ENCODE peak calls at places on chromosomes 12 and 14, in five cellular contexts. V is WTC11, E is nephron progenitor cell, W is astrocyte of the cerebellum, K is fibroblast of villous mesenchyme. D is an unnamed sample.

GRCh38 chr12:76272292-76272691 is 75.9 kb downstream of the BBS10 start:
- DNase-seq in V (no peak), E (no peak), W (no peak), K (no peak), D (no peak)

GRCh38 chr12:94754653-94755052 is 104.3 kb upstream of the TMCC3 start:
- DNase-seq in V (no peak), E (no peak), W (no peak), K (no peak), D (no peak)

GRCh38 chr12:81255456-81255855 is 177.6 kb downstream of the ACSS3 start:
- DNase-seq in V (no peak), E (no peak), W (no peak), K (no peak), D (no peak)

GRCh38 chr14:51020024-51020710 is 74.7 kb downstream of the TRIM9 start:
- DNase-seq in V (no peak), E (peak), W (no peak), K (no peak), D (no peak)

GRCh38 chr12:2273288-2273687 is 220.5 kb downstream of the CACNA1C start:
- DNase-seq in V (no peak), E (no peak), W (peak), K (peak), D (no peak)

GRCh38 chr12:112638420-112638819 is 153.1 kb upstream of the RPH3A start:
- DNase-seq in V (no peak), E (no peak), W (no peak), K (no peak), D (no peak)

GRCh38 chr12:49131973-49132461 is 822 bp upstream of the TUBA1B start:
- DNase-seq in V (no peak), E (no peak), W (no peak), K (peak), D (no peak)

GRCh38 chr14:41549821-41550597 is 56.7 kb upstream of the LRFN5 start:
- DNase-seq in V (no peak), E (no peak), W (peak), K (peak), D (no peak)

GRCh38 chr12:34625116-34625515 is 602.8 kb downstream of the ALG10 start:
- DNase-seq in V (no peak), E (no peak), W (no peak), K (no peak), D (no peak)

GRCh38 chr12:78885466-78885865 is 20.9 kb downstream of the SYT1 start:
- DNase-seq in V (peak), E (no peak), W (no peak), K (no peak), D (no peak)

GRCh38 chr12:127381043-127381668 is 885.8 kb upstream of the TMEM132C start:
- DNase-seq in V (peak), E (peak), W (no peak), K (peak), D (peak)

GRCh38 chr12:40331886-40332285 is 107.1 kb downstream of the LRRK2 start:
- DNase-seq in V (no peak), E (no peak), W (no peak), K (peak), D (no peak)

GRCh38 chr14:96090441-96091148 is 51.4 kb downstream of the C14orf132 start:
- DNase-seq in V (no peak), E (peak), W (peak), K (peak), D (no peak)

GRCh38 chr12:21906919-21907642 is 34.1 kb downstream of the ABCC9 start:
- DNase-seq in V (no peak), E (no peak), W (no peak), K (peak), D (no peak)

GRCh38 chr14:74618078-74618952 is 6.3 kb upstream of the LTBP2 start:
- DNase-seq in V (no peak), E (no peak), W (no peak), K (peak), D (no peak)

GRCh38 chr12:76545486-76545885 is 14.1 kb downstream of the OSBPL8 start:
- DNase-seq in V (no peak), E (no peak), W (no peak), K (no peak), D (no peak)

GRCh38 chr12:128204725-128205124 is 62.2 kb upstream of the TMEM132C start:
- DNase-seq in V (no peak), E (no peak), W (no peak), K (no peak), D (no peak)

GRCh38 chr12:66603458-66603857 is 75.4 kb downstream of the GRIP1 start:
- DNase-seq in V (no peak), E (no peak), W (no peak), K (no peak), D (no peak)

GRCh38 chr12:123808167-123808566 is 46.1 kb downstream of the DNAH10 start:
- DNase-seq in V (peak), E (peak), W (no peak), K (peak), D (peak)
- TF ChIP-seq CTCF in V (no peak), E (no peak), W (peak), K (peak), D (no peak)

DNA sequence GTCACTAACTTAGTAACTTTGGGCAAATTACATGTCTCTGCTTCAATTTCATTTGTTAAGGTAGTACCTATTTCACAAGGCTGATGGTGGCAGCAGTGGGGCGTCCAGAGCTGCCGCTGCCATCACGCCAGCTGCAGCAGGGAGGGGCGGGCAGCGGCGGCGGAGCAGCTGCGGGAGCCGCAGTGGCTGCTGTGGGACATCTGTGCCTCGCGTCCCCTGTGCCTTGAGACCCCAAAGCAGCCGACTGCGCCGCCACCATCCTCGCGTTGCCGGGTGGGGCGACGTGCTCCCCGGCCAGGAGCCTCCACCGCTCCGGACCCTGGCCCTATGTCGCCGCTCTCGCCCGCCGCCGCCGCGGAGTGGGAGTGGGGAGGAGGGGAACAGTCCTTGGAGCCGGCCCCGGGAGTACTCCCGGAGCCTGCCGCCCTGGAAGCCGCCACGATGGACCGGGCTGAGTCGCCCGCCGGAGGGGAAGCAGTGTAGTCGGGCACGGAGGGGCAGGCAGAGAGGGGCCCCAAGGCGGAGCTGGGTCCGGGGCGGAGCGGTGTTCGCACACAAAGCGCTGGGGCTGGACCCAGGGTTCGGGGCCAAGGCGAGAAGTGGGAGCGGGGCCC is 51.4 kb downstream of the A2M start:
- DNase-seq in V (peak), E (peak), W (no peak), K (peak), D (peak)
- TF ChIP-seq CTCF in V (no peak), E (no peak), W (peak), K (peak), D (no peak)

GRCh38 chr12:117985182-117985581 is 16.4 kb upstream of the KSR2 start:
- DNase-seq in V (no peak), E (no peak), W (no peak), K (no peak), D (no peak)
- TF ChIP-seq CTCF in V (no peak), E (no peak), W (no peak), K (no peak), D (no peak)

GRCh38 chr12:6827982-6828670 is at the start of gene P3H3:
- DNase-seq in V (peak), E (peak), W (no peak), K (peak), D (peak)

GRCh38 chr12:6830286-6830892 is 2.2 kb downstream of the P3H3 start:
- DNase-seq in V (no peak), E (no peak), W (no peak), K (no peak), D (no peak)

GRCh38 chr12:6831021-6831420 is 2.8 kb downstream of the P3H3 start:
- DNase-seq in V (no peak), E (no peak), W (no peak), K (no peak), D (no peak)

GRCh38 chr12:6828671-6829531 is 694 bp downstream of the P3H3 start:
- DNase-seq in V (peak), E (peak), W (no peak), K (peak), D (peak)

DNA sequence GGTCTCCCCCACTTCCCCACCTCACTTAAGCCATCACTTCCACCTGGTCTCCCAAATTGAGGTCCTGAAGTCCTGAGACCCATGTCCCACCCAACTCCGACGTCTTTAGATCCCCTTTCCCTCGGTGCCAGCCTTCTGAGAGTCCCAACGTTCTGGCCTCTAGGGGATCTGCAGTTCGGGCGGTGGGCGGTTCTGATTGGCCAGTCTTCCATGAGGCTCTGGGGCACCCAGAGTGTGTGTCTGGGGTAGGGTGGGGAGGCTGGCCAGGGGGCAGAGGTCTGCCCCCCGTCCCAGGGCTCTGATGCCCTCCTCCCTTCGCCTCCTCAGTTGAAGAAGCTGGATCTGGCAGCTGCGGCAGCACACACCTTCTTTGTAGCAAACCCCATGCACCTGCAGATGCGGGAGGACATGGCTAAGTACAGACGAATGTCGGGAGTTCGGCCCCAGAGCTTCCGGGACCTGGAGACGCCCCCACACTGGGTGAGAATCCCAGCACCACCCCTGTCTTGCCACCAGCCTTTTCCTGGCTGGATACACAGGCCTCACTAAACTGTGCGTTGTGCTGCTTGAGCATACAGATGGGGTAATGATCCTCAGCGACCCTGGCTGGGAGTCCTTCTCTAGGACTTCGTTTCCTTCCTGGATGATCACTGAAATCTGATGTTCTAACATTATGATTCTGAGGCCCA is 1.5 kb downstream of the P3H3 start:
- DNase-seq in V (peak), E (no peak), W (no peak), K (peak), D (no peak)
- TF ChIP-seq CTCF in V (no peak), E (no peak), W (peak), K (peak), D (no peak)

GRCh38 chr14:53494587-53494986 is 341.5 kb upstream of the DDHD1 start:
- DNase-seq in V (no peak), E (no peak), W (no peak), K (no peak), D (no peak)

GRCh38 chr14:53491256-53491905 is 338.3 kb upstream of the DDHD1 start:
- DNase-seq in V (no peak), E (no peak), W (no peak), K (peak), D (no peak)

GRCh38 chr14:53495846-53496343 is 342.8 kb upstream of the DDHD1 start:
- DNase-seq in V (no peak), E (no peak), W (no peak), K (no peak), D (no peak)

GRCh38 chr14:53493895-53494294 is 340.8 kb upstream of the DDHD1 start:
- DNase-seq in V (no peak), E (no peak), W (no peak), K (no peak), D (no peak)

GRCh38 chr14:53493310-53493709 is 340.2 kb upstream of the DDHD1 start:
- DNase-seq in V (no peak), E (no peak), W (no peak), K (no peak), D (no peak)
- TF ChIP-seq CTCF in V (no peak), E (no peak), W (no peak), K (no peak), D (no peak)

DNA sequence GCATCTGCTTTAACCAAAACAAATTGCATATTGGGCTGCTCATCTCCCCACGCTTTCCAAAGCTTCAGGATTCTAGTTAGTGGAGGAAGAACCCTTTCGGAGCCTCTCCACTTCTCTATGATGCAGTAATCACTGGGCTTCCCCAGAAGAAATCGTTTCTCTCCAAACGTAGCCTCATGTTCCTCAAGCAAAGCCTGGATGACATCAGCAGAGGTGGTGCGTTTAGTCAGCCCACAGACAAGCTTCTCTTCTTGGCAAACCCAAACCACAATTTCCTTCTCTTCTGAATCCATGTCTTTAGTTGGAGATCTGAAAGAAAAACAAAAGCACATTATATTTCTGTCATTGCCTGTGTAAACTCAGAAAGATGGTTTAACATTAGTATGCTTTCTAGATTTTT is 30.6 kb downstream of the RASSF9 start:
- DNase-seq in V (no peak), E (no peak), W (peak), K (no peak), D (no peak)
- TF ChIP-seq CTCF in V (no peak), E (no peak), W (no peak), K (no peak), D (no peak)

DNA sequence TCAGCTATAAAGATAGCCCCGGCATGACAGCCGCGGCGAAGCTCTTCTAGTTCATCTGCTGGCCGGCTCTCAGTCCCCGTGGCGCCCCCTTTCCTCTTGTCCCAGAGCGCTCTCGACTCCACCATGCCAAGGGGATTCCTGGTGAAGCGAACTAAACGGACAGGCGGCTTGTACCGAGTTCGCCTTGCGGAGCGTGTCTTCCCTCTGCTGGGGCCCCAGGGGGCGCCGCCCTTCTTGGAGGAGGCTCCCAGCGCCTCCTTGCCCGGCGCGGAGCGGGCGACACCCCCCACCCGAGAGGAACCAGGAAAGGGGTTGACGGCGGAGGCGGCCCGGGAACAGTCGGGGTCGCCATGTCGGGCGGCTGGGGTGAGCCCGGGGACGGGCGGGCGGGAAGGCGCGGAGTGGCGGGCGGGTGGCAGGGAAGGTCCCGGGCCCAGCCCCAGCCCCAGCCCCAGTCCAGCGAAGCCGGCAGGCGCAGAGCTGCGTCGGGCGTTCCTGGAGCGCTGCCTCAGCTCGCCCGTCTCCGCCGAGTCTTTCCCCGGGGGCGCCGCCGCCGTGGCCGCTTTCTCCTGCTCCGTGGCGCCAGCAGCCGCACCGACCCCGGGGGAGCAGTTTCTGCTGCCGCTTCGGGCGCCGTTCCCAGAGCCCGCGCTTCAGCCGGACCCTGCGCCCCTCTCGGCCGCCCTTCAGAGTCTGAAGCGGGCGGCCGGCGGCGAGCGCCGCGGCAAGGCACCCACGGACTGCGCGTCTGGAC is at the start of gene INSM2:
- DNase-seq in V (no peak), E (peak), W (no peak), K (no peak), D (peak)
- TF ChIP-seq CTCF in V (no peak), E (no peak), W (peak), K (peak), D (no peak)

DNA sequence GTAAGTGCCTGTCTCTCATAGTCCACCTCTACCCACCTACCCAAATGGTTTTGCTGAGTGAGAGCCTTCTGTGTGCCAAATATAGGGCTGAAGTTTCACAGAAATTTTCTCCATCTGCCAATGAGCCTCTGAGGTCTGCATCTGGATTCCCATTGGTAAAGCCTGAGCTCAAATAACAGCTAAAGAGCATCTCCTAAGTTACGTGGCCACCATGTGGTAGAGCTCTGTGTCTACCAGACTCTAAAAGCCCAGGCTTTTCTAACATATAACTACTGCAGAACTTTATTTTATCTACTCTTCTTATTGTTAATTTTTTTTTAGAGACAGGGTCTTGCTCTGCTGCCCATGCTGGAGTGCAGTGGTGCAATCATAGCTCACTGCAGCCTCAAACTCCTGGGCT is 16.0 kb downstream of the AMDHD1 start:
- DNase-seq in V (no peak), E (no peak), W (no peak), K (no peak), D (no peak)
- TF ChIP-seq CTCF in V (no peak), E (no peak), W (peak), K (no peak), D (no peak)

D was measured in endothelial cell.